ENCODE peak calls at places on chromosomes 13 and 19, in six cellular contexts. N is heart right ventricle, E is ovary, W is fibroblast of lung, I is GM06990, K is cardiac muscle cell. M is an unnamed sample.

GRCh38 chr19:16594131-16594586 is 21.9 kb upstream of the SLC35E1 start:
- DNase-seq in N (no peak), E (no peak), W (no peak), I (peak), K (no peak), M (no peak)

GRCh38 chr19:16324064-16324383 is 602 bp upstream of the KLF2 start:
- DNase-seq in N (no peak), E (no peak), W (no peak), I (no peak), K (no peak), M (no peak)

GRCh38 chr13:59318320-59318930 is 845.3 kb downstream of the DIAPH3 start:
- DNase-seq in N (peak), E (no peak), W (peak), I (no peak), K (peak), M (no peak)

GRCh38 chr19:19217110-19217509 is 5.4 kb downstream of the NCAN start:
- DNase-seq in N (no peak), E (no peak), W (peak), I (no peak), K (no peak), M (no peak)

GRCh38 chr13:45119469-45119989 is 781 bp upstream of the GTF2F2 start:
- DNase-seq in N (peak), E (no peak), W (peak), I (no peak), K (no peak), M (peak)

GRCh38 chr13:112852392-112852791 is 116.6 kb upstream of the MCF2L start:
- DNase-seq in N (no peak), E (no peak), W (no peak), I (no peak), K (no peak), M (no peak)

GRCh38 chr13:57634829-57635165 is 3.3 kb downstream of the PCDH17 start:
- DNase-seq in N (peak), E (no peak), W (no peak), I (no peak), K (no peak), M (no peak)

GRCh38 chr19:4589579-4590410 is 30.3 kb upstream of the SEMA6B start:
- DNase-seq in N (no peak), E (no peak), W (no peak), I (no peak), K (peak), M (no peak)

GRCh38 chr19:4267901-4268815 is 10.9 kb upstream of the SHD start:
- DNase-seq in N (no peak), E (no peak), W (no peak), I (no peak), K (no peak), M (no peak)

GRCh38 chr13:27943951-27944350 is 24.2 kb downstream of the PDX1 start:
- DNase-seq in N (no peak), E (no peak), W (no peak), I (no peak), K (no peak), M (no peak)

GRCh38 chr19:35704218-35704617 is at the start of gene ZBTB32:
- DNase-seq in N (no peak), E (no peak), W (peak), I (no peak), K (peak), M (no peak)

GRCh38 chr13:111398715-111399299 is 78.4 kb downstream of the TEX29 start:
- DNase-seq in N (no peak), E (no peak), W (no peak), I (no peak), K (no peak), M (no peak)

GRCh38 chr19:33684550-33685303 is 63.0 kb downstream of the CHST8 start:
- DNase-seq in N (no peak), E (no peak), W (no peak), I (no peak), K (no peak), M (no peak)

GRCh38 chr19:15466851-15467733 is 2.7 kb upstream of the RASAL3 start:
- DNase-seq in N (no peak), E (no peak), W (peak), I (peak), K (no peak), M (no peak)

GRCh38 chr19:7257148-7258041 is 36.8 kb downstream of the INSR start:
- DNase-seq in N (peak), E (peak), W (peak), I (no peak), K (no peak), M (no peak)

GRCh38 chr19:58544591-58545285 is 874 bp downstream of the TRIM28 start:
- DNase-seq in N (no peak), E (peak), W (peak), I (no peak), K (peak), M (no peak)

GRCh38 chr13:33862006-33862405 is 44.1 kb downstream of the RFC3 start:
- DNase-seq in N (no peak), E (no peak), W (no peak), I (no peak), K (no peak), M (no peak)

GRCh38 chr13:48508001-48508400 is 24.9 kb downstream of the RCBTB2 start:
- DNase-seq in N (no peak), E (no peak), W (no peak), I (no peak), K (no peak), M (no peak)

GRCh38 chr13:110135977-110136597 is 170.9 kb downstream of the COL4A1 start:
- DNase-seq in N (no peak), E (no peak), W (no peak), I (no peak), K (no peak), M (no peak)

GRCh38 chr13:95505976-95506375 is 46.5 kb upstream of the CLDN10 start:
- DNase-seq in N (no peak), E (no peak), W (no peak), I (no peak), K (no peak), M (no peak)

GRCh38 chr13:24218977-24219376 is 58.5 kb downstream of the SPATA13 start:
- DNase-seq in N (no peak), E (no peak), W (no peak), I (no peak), K (no peak), M (no peak)

DNA sequence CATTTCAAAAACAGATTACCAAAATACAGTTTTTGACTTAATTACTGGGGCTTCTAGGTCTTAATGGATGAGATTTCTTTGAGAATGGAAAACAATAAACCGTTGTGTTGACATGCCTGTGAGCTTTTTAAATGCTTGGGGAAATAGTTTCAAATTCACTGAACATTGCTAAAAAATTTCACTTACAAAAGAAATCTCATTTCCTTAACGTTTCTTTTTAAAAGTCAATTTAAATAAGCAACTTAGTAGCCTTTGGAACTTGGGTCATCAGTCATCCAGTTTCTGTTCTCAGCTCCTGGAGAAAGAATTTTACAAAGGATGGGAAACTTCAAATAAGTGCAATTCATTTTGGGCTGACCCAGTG is 4.4 kb downstream of the ZC3H4 start:
- DNase-seq in N (no peak), E (no peak), W (no peak), I (no peak), K (no peak), M (no peak)
- H3K4me3 ChIP-seq in N (no peak), E (no peak), W (peak), I (peak), K (no peak), M (peak)

GRCh38 chr19:1813197-1813836 is 1.2 kb upstream of the ATP8B3 start:
- DNase-seq in N (no peak), E (no peak), W (no peak), I (no peak), K (no peak), M (no peak)

GRCh38 chr19:1813837-1814217 is 1.8 kb upstream of the ATP8B3 start:
- DNase-seq in N (no peak), E (no peak), W (no peak), I (no peak), K (no peak), M (no peak)

GRCh38 chr19:1811472-1811894 is 593 bp downstream of the ATP8B3 start:
- DNase-seq in N (peak), E (peak), W (peak), I (no peak), K (peak), M (no peak)

GRCh38 chr19:1811942-1812425 is at the start of gene ATP8B3:
- DNase-seq in N (no peak), E (no peak), W (no peak), I (no peak), K (no peak), M (no peak)

GRCh38 chr19:1812426-1813196 is 535 bp upstream of the ATP8B3 start:
- DNase-seq in N (peak), E (peak), W (peak), I (peak), K (peak), M (peak)
- H3K4me3 ChIP-seq in N (peak), E (peak), W (peak), I (peak), K (peak), M (peak)

GRCh38 chr19:43781630-43782310 is 997 bp upstream of the KCNN4 start:
- DNase-seq in N (no peak), E (no peak), W (no peak), I (no peak), K (no peak), M (no peak)

GRCh38 chr19:43780706-43781525 is at the start of gene KCNN4:
- DNase-seq in N (no peak), E (no peak), W (peak), I (peak), K (no peak), M (no peak)

GRCh38 chr19:43778651-43779050 is 2.1 kb downstream of the KCNN4 start:
- DNase-seq in N (no peak), E (no peak), W (no peak), I (no peak), K (no peak), M (no peak)

GRCh38 chr19:43779147-43779819 is 1.5 kb downstream of the KCNN4 start:
- DNase-seq in N (no peak), E (no peak), W (no peak), I (no peak), K (no peak), M (no peak)

DNA sequence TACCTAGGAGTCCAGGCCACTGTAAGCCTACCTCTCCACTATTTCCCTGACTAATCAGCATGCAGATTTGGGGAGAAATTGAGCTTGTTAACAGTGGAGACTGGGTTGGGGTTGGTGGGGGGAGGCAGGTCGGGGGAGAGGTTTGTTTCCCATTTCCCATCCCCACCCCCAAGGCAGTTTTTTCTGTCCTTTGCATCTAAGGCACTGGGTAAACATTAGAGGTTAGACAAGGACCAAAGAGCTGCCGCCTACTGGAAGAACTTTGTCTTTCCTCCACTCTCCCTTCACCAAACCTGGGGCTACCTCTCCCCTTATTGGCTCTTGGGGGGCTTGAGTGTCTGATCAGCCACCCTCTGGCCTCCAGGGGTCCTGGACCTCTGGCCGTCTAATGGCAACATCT is 953 bp downstream of the KCNN4 start:
- DNase-seq in N (no peak), E (no peak), W (no peak), I (no peak), K (no peak), M (no peak)
- H3K4me3 ChIP-seq in N (no peak), E (no peak), W (no peak), I (peak), K (no peak), M (no peak)

GRCh38 chr13:46166947-46167610 is 14.9 kb downstream of the LCP1 start:
- DNase-seq in N (no peak), E (no peak), W (no peak), I (no peak), K (no peak), M (no peak)
- H3K4me3 ChIP-seq in N (no peak), E (no peak), W (no peak), I (peak), K (no peak), M (no peak)

GRCh38 chr19:13012390-13012689 is 17.1 kb downstream of the NFIX start:
- DNase-seq in N (no peak), E (no peak), W (no peak), I (no peak), K (no peak), M (no peak)
- H3K4me3 ChIP-seq in N (peak), E (peak), W (peak), I (no peak), K (no peak), M (no peak)